ENCODE peak calls at places on chromosomes 11 and 22, in four cellular contexts. One of them, this sample, is unnamed.

GRCh38 chr22:18968011-18968749 is 32.1 kb upstream of the PRODH start:
- DNase-seq in AG04450: no peak
- DNase-seq in bronchial epithelial cell: no peak
- DNase-seq in GM23248: peak
- DNase-seq in this sample: no peak

GRCh38 chr11:128867277-128867676 is at the start of gene KCNJ1:
- DNase-seq in AG04450: no peak
- DNase-seq in bronchial epithelial cell: peak
- DNase-seq in GM23248: no peak
- DNase-seq in this sample: no peak

GRCh38 chr11:111327908-111328624 is 29.7 kb downstream of the POU2AF3 start:
- DNase-seq in GM23248: no peak
- DNase-seq in bronchial epithelial cell: peak
- DNase-seq in AG04450: no peak
- DNase-seq in this sample: peak

GRCh38 chr11:35918716-35919115 is 25.1 kb upstream of the LDLRAD3 start:
- DNase-seq in GM23248: no peak
- DNase-seq in bronchial epithelial cell: no peak
- DNase-seq in AG04450: no peak
- DNase-seq in this sample: no peak

GRCh38 chr22:38830845-38831108 is 13.1 kb downstream of the NPTXR start:
- DNase-seq in AG04450: no peak
- DNase-seq in bronchial epithelial cell: no peak
- DNase-seq in GM23248: no peak
- DNase-seq in this sample: no peak

GRCh38 chr22:45880732-45881523 is 96.0 kb downstream of the WNT7B start:
- DNase-seq in bronchial epithelial cell: no peak
- DNase-seq in GM23248: peak
- DNase-seq in AG04450: no peak
- DNase-seq in this sample: no peak

GRCh38 chr22:46370584-46371373 is 35.3 kb downstream of the TRMU start:
- DNase-seq in bronchial epithelial cell: no peak
- DNase-seq in AG04450: no peak
- DNase-seq in GM23248: no peak
- DNase-seq in this sample: no peak

GRCh38 chr11:8649361-8649760 is 33.1 kb downstream of the TRIM66 start:
- DNase-seq in bronchial epithelial cell: peak
- DNase-seq in GM23248: peak
- DNase-seq in AG04450: peak
- DNase-seq in this sample: no peak

GRCh38 chr22:23844739-23845202 is 6.0 kb upstream of the DERL3 start:
- DNase-seq in AG04450: no peak
- DNase-seq in bronchial epithelial cell: no peak
- DNase-seq in GM23248: no peak
- DNase-seq in this sample: no peak

GRCh38 chr22:23847991-23848864 is 9.4 kb upstream of the DERL3 start:
- DNase-seq in GM23248: no peak
- DNase-seq in AG04450: no peak
- DNase-seq in bronchial epithelial cell: no peak
- DNase-seq in this sample: no peak

GRCh38 chr22:23847310-23847920 is 8.6 kb upstream of the DERL3 start:
- DNase-seq in AG04450: no peak
- DNase-seq in bronchial epithelial cell: no peak
- DNase-seq in GM23248: no peak
- DNase-seq in this sample: no peak

GRCh38 chr22:23849009-23850006 is 8.4 kb upstream of the SLC2A11 start:
- DNase-seq in AG04450: no peak
- DNase-seq in GM23248: peak
- DNase-seq in bronchial epithelial cell: peak
- DNase-seq in this sample: peak

DNA sequence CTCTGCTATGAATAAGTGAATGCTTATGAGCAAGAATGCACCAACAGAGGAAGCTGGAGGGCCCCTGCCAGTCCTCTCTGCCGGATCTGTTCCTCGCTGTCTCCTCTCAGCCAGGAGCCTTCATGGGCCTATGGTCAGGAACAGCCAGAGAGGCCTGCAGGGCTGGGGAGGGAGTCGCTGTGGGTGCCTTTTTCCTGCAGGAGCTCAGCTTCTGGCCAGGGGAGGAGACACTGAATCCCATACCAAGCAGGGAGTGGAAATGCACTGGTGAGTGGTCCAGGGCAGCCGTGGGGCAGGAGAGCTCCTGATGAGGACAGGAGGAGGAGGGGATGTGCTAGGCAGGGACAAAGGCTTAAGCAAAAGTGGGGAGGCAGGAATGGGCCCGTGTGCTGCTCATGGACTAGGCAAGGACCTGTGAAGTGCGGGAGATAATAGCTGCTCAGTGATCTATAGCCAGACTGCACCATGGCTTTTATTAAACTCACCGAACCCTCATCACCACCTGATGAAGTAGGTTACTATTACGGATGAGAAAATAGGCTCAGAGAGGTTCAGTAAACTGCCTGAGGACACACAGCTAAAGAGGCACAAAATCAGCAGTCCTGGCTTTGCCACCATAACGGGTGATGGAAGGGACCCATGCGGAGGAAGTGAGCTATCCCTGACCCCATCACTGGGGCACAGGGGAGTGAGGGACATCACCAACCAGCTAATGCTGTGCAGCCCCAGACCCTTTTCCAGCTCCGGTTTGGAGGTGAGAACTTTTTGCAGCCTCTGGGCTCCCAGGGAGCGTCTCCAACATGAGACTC is 7.1 kb upstream of the DERL3 start:
- DNase-seq in bronchial epithelial cell: no peak
- DNase-seq in AG04450: no peak
- DNase-seq in GM23248: no peak
- DNase-seq in this sample: no peak
- H3K4me3 ChIP-seq in bronchial epithelial cell: no peak
- H3K4me3 ChIP-seq in AG04450: no peak
- H3K4me3 ChIP-seq in GM23248: no peak
- H3K4me3 ChIP-seq in this sample: no peak

DNA sequence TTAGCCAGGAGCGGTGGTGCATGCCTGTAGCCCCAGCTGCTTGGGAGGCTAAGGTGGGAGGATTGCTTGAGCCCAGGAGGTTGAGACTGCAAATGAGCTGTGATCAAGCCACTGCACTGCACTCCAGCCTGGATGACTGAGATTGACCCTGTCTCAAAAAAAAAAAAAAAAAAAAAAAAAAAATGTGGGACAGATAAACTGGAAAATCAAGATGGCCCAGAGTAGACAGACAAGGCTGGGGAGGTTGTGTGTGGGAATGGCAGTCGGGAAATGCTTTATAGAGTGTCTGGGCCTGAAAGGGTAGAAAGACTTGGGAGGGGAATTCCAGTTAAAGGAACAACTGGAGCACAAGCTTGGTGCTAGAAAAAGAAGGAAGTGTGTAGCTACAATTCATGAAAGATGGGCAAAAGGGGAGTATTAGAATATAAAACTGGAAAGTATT is 18.2 kb upstream of the WDR74 start:
- DNase-seq in AG04450: no peak
- DNase-seq in bronchial epithelial cell: peak
- DNase-seq in GM23248: no peak
- DNase-seq in this sample: no peak
- H3K4me3 ChIP-seq in AG04450: no peak
- H3K4me3 ChIP-seq in bronchial epithelial cell: no peak
- H3K4me3 ChIP-seq in GM23248: no peak
- H3K4me3 ChIP-seq in this sample: no peak

GRCh38 chr22:23762866-23763578 is at the start of gene C22orf15:
- DNase-seq in bronchial epithelial cell: no peak
- DNase-seq in AG04450: no peak
- DNase-seq in GM23248: peak
- DNase-seq in this sample: no peak
- H3K4me3 ChIP-seq in bronchial epithelial cell: no peak
- H3K4me3 ChIP-seq in AG04450: peak
- H3K4me3 ChIP-seq in GM23248: peak
- H3K4me3 ChIP-seq in this sample: peak

DNA sequence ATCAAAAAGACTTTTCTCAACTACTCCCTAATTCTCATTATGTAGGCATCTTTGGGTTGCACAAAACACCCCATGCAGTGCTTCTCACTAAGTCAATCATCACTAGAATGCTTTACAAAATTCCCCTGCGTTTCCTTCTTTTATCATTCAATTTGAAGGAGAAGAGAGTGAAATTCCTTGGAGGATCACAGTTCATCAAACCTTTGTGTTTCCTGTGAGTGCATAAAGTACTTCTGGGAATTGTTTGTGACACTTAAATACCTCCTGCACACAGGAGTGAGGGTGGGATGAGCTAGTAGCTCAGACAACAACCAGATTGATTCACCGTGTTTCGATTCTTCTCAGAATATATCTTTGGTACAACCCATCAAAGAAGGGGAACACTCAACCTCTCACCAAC is 3.7 kb upstream of the OR5AR1 start:
- DNase-seq in bronchial epithelial cell: no peak
- DNase-seq in GM23248: no peak
- DNase-seq in AG04450: no peak
- DNase-seq in this sample: no peak
- H3K4me3 ChIP-seq in bronchial epithelial cell: no peak
- H3K4me3 ChIP-seq in GM23248: no peak
- H3K4me3 ChIP-seq in AG04450: no peak
- H3K4me3 ChIP-seq in this sample: no peak

GRCh38 chr22:21657020-21657360 is 8.8 kb upstream of the PPIL2 start:
- DNase-seq in AG04450: no peak
- DNase-seq in GM23248: no peak
- DNase-seq in bronchial epithelial cell: no peak
- DNase-seq in this sample: no peak
- H3K4me3 ChIP-seq in AG04450: peak
- H3K4me3 ChIP-seq in GM23248: peak
- H3K4me3 ChIP-seq in bronchial epithelial cell: peak
- H3K4me3 ChIP-seq in this sample: peak

DNA sequence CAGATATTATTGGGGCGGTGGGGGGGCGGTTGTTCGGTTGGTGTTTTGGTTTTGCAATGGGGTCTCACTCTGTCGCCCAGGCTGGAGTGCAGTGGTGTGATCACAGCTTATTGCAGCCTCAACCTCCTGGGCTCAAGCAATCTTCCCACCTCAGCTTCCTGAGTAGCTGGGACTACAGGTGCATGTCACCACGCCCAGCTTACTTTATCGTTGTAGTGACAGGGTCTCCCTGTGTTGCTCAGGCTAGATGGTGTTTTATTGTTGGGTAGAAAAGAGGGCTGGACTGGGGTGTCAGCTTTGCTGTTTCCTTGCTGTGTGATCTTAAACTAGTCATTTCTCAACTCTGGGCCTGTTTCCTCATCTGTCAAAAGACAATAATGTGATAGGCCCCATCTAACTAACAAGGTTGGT is 17.5 kb upstream of the MYH9 start:
- DNase-seq in bronchial epithelial cell: no peak
- DNase-seq in GM23248: no peak
- DNase-seq in AG04450: no peak
- DNase-seq in this sample: no peak
- H3K4me3 ChIP-seq in bronchial epithelial cell: no peak
- H3K4me3 ChIP-seq in GM23248: no peak
- H3K4me3 ChIP-seq in AG04450: no peak
- H3K4me3 ChIP-seq in this sample: no peak

GRCh38 chr11:68870470-68870869 is 28.8 kb upstream of the CPT1A start:
- DNase-seq in GM23248: peak
- DNase-seq in AG04450: no peak
- DNase-seq in bronchial epithelial cell: no peak
- DNase-seq in this sample: no peak
- H3K4me3 ChIP-seq in GM23248: peak
- H3K4me3 ChIP-seq in AG04450: peak
- H3K4me3 ChIP-seq in bronchial epithelial cell: no peak
- H3K4me3 ChIP-seq in this sample: peak

GRCh38 chr11:68039526-68040086 is 781 bp downstream of the TCIRG1 start:
- DNase-seq in bronchial epithelial cell: no peak
- DNase-seq in AG04450: no peak
- DNase-seq in GM23248: peak
- DNase-seq in this sample: no peak
- H3K4me3 ChIP-seq in bronchial epithelial cell: peak
- H3K4me3 ChIP-seq in AG04450: peak
- H3K4me3 ChIP-seq in GM23248: peak
- H3K4me3 ChIP-seq in this sample: peak